ENCODE peak calls at places on chromosomes 12 and 14, in five cellular contexts. One of them, this sample, is unnamed.

GRCh38 chr12:124654666-124655316 is 87.4 kb upstream of the NCOR2 start:
- ATAC-seq in CD4-positive, CD25-positive, alpha-beta regulatory T cell: no peak
- ATAC-seq in lower lobe of right lung: peak; percentile 76
- ATAC-seq in body of pancreas: peak; percentile 67
- ATAC-seq in CD8-positive, alpha-beta T cell: no peak
- ATAC-seq in this sample: peak; percentile 32

GRCh38 chr12:44827832-44828438 is 48.2 kb downstream of the NELL2 start:
- ATAC-seq in CD4-positive, CD25-positive, alpha-beta regulatory T cell: peak; percentile 56
- ATAC-seq in lower lobe of right lung: no peak
- ATAC-seq in body of pancreas: no peak
- ATAC-seq in CD8-positive, alpha-beta T cell: peak; percentile 86
- ATAC-seq in this sample: no peak

GRCh38 chr14:30387856-30388255 is 171.1 kb upstream of the G2E3 start:
- ATAC-seq in CD4-positive, CD25-positive, alpha-beta regulatory T cell: no peak
- ATAC-seq in lower lobe of right lung: no peak
- ATAC-seq in body of pancreas: no peak
- ATAC-seq in CD8-positive, alpha-beta T cell: no peak
- ATAC-seq in this sample: no peak

GRCh38 chr14:106493962-106494823 is 967.8 kb downstream of the TMEM121 start:
- ATAC-seq in CD4-positive, CD25-positive, alpha-beta regulatory T cell: no peak
- ATAC-seq in lower lobe of right lung: no peak
- ATAC-seq in body of pancreas: no peak
- ATAC-seq in CD8-positive, alpha-beta T cell: no peak
- ATAC-seq in this sample: no peak

GRCh38 chr14:63924375-63924774 is 71.6 kb downstream of the SYNE2 start:
- ATAC-seq in CD4-positive, CD25-positive, alpha-beta regulatory T cell: no peak
- ATAC-seq in lower lobe of right lung: no peak
- ATAC-seq in body of pancreas: no peak
- ATAC-seq in CD8-positive, alpha-beta T cell: no peak
- ATAC-seq in this sample: no peak

GRCh38 chr12:24728366-24728765 is 220.5 kb downstream of the BCAT1 start:
- ATAC-seq in CD4-positive, CD25-positive, alpha-beta regulatory T cell: no peak
- ATAC-seq in lower lobe of right lung: peak; percentile 77
- ATAC-seq in body of pancreas: no peak
- ATAC-seq in CD8-positive, alpha-beta T cell: no peak
- ATAC-seq in this sample: no peak

GRCh38 chr12:104046306-104046705 is 3.7 kb downstream of the GLT8D2 start:
- ATAC-seq in CD4-positive, CD25-positive, alpha-beta regulatory T cell: no peak
- ATAC-seq in lower lobe of right lung: no peak
- ATAC-seq in body of pancreas: no peak
- ATAC-seq in CD8-positive, alpha-beta T cell: no peak
- ATAC-seq in this sample: no peak

GRCh38 chr12:93777249-93777648 is 100.1 kb downstream of the CRADD start:
- ATAC-seq in CD4-positive, CD25-positive, alpha-beta regulatory T cell: no peak
- ATAC-seq in lower lobe of right lung: peak; percentile 50
- ATAC-seq in body of pancreas: peak; percentile 47
- ATAC-seq in CD8-positive, alpha-beta T cell: no peak
- ATAC-seq in this sample: peak; percentile 60

GRCh38 chr12:130127909-130128763 is 34.1 kb upstream of the FZD10 start:
- ATAC-seq in CD4-positive, CD25-positive, alpha-beta regulatory T cell: no peak
- ATAC-seq in lower lobe of right lung: peak; percentile 57
- ATAC-seq in body of pancreas: peak; percentile 62
- ATAC-seq in CD8-positive, alpha-beta T cell: no peak
- ATAC-seq in this sample: peak; percentile 67

GRCh38 chr14:84533181-84533580 is 996.8 kb upstream of the FLRT2 start:
- ATAC-seq in CD4-positive, CD25-positive, alpha-beta regulatory T cell: no peak
- ATAC-seq in lower lobe of right lung: no peak
- ATAC-seq in body of pancreas: no peak
- ATAC-seq in CD8-positive, alpha-beta T cell: no peak
- ATAC-seq in this sample: no peak

GRCh38 chr12:106342397-106343212 is 14.9 kb upstream of the POLR3B start:
- ATAC-seq in CD4-positive, CD25-positive, alpha-beta regulatory T cell: no peak
- ATAC-seq in lower lobe of right lung: peak; percentile 91
- ATAC-seq in body of pancreas: peak; percentile 79
- ATAC-seq in CD8-positive, alpha-beta T cell: no peak
- ATAC-seq in this sample: peak; percentile 96

GRCh38 chr12:65318186-65318685 is 39.8 kb downstream of the MSRB3 start:
- ATAC-seq in CD4-positive, CD25-positive, alpha-beta regulatory T cell: no peak
- ATAC-seq in lower lobe of right lung: no peak
- ATAC-seq in body of pancreas: no peak
- ATAC-seq in CD8-positive, alpha-beta T cell: no peak
- ATAC-seq in this sample: no peak

GRCh38 chr12:105933671-105934665 is 204.8 kb downstream of the NUAK1 start:
- ATAC-seq in CD4-positive, CD25-positive, alpha-beta regulatory T cell: no peak
- ATAC-seq in lower lobe of right lung: peak; percentile 21
- ATAC-seq in body of pancreas: peak; percentile 33
- ATAC-seq in CD8-positive, alpha-beta T cell: no peak
- ATAC-seq in this sample: peak; percentile 82

GRCh38 chr12:6960291-6961277 is 9.4 kb downstream of the PTPN6 start:
- ATAC-seq in CD4-positive, CD25-positive, alpha-beta regulatory T cell: no peak
- ATAC-seq in lower lobe of right lung: no peak
- ATAC-seq in body of pancreas: no peak
- ATAC-seq in CD8-positive, alpha-beta T cell: no peak
- ATAC-seq in this sample: no peak

GRCh38 chr14:91299483-91300115 is 55.1 kb upstream of the GPR68 start:
- ATAC-seq in CD4-positive, CD25-positive, alpha-beta regulatory T cell: no peak
- ATAC-seq in lower lobe of right lung: no peak
- ATAC-seq in body of pancreas: no peak
- ATAC-seq in CD8-positive, alpha-beta T cell: peak; percentile 38
- ATAC-seq in this sample: no peak
- H3K27me3 ChIP-seq in CD4-positive, CD25-positive, alpha-beta regulatory T cell: no peaks in the 10 kb centered on the region
- H3K27me3 ChIP-seq in lower lobe of right lung: no peaks in the 10 kb centered on the region
- H3K27me3 ChIP-seq in body of pancreas: no peaks in the 10 kb centered on the region
- H3K27me3 ChIP-seq in CD8-positive, alpha-beta T cell: no peaks in the 10 kb centered on the region
- H3K27me3 ChIP-seq in this sample: no peaks in the 10 kb centered on the region

GRCh38 chr14:99512571-99513182 is 31.5 kb downstream of the CCNK start:
- ATAC-seq in CD4-positive, CD25-positive, alpha-beta regulatory T cell: no peak
- ATAC-seq in lower lobe of right lung: no peak
- ATAC-seq in body of pancreas: no peak
- ATAC-seq in CD8-positive, alpha-beta T cell: no peak
- ATAC-seq in this sample: no peak

GRCh38 chr14:99510556-99511139 is 29.4 kb downstream of the CCNK start:
- ATAC-seq in CD4-positive, CD25-positive, alpha-beta regulatory T cell: no peak
- ATAC-seq in lower lobe of right lung: no peak
- ATAC-seq in body of pancreas: no peak
- ATAC-seq in CD8-positive, alpha-beta T cell: no peak
- ATAC-seq in this sample: no peak

GRCh38 chr14:99512110-99512449 is 30.9 kb downstream of the CCNK start:
- ATAC-seq in CD4-positive, CD25-positive, alpha-beta regulatory T cell: no peak
- ATAC-seq in lower lobe of right lung: no peak
- ATAC-seq in body of pancreas: no peak
- ATAC-seq in CD8-positive, alpha-beta T cell: no peak
- ATAC-seq in this sample: no peak

GRCh38 chr14:99509871-99510555 is 28.8 kb downstream of the CCNK start:
- ATAC-seq in CD4-positive, CD25-positive, alpha-beta regulatory T cell: no peak
- ATAC-seq in lower lobe of right lung: no peak
- ATAC-seq in body of pancreas: no peak
- ATAC-seq in CD8-positive, alpha-beta T cell: no peak
- ATAC-seq in this sample: no peak

DNA sequence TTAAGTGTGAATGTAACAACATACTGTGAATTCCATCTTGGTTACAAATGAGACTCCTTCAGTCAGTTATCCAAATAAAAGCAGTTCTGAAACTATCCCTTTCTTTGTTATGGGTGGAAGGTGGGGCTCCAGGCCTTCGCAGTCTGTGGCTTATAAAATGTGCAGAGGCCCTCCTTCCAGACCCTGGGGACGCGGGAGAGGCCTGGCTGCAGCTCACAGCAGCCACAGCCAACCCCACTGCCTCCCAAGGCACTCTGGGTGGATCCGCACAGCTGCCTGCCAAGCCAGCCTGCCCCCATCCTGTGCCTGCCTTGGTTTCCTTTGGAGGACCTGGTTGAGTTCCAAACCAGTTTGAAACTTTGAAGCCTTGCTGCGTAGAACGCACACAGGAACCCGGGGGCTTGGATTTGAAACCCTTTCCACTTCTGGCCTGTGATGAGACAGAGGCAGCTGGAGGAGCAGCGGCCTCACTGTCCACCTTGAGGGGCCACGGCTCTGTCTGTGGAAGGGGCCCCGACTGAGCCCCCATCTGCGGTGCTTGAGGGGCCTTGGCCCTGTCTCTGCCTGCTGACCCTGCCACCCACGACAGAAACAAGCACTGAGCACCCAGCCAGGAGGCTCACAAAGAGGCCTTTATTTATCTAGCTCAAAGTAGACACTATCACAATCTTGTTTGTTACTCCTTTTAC is 30.4 kb downstream of the CCNK start:
- ATAC-seq in CD4-positive, CD25-positive, alpha-beta regulatory T cell: no peak
- ATAC-seq in lower lobe of right lung: peak; percentile 37
- ATAC-seq in body of pancreas: no peak
- ATAC-seq in CD8-positive, alpha-beta T cell: no peak
- ATAC-seq in this sample: peak; percentile 61
- H3K27ac ChIP-seq in CD4-positive, CD25-positive, alpha-beta regulatory T cell: no peak overlapping the region
- H3K27ac ChIP-seq in lower lobe of right lung: peak overlapping the region; percentile 36
- H3K27ac ChIP-seq in body of pancreas: no peak overlapping the region
- H3K27ac ChIP-seq in CD8-positive, alpha-beta T cell: no peak overlapping the region
- H3K27ac ChIP-seq in this sample: peak overlapping the region; percentile 80

DNA sequence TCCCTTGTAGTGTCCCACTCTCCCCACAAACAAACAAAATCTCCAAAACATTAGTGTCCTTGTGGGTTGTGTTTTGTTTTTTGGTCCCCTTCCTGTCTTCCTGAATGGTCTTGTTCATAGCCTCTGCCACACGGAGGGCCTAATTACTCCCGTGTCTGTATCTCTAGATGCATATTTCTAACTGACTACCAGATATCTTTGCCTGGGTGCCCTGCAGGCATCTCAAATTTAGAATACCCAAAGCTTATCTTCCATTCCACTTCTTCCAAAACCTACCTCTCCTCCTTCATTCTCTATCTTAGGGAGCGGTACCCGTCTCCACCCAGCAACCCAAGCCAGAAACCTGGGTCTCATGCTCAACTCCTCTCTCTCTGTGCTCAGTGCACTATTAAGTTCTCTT is 10.9 kb upstream of the METAP2 start:
- ATAC-seq in CD4-positive, CD25-positive, alpha-beta regulatory T cell: no peak
- ATAC-seq in lower lobe of right lung: no peak
- ATAC-seq in body of pancreas: no peak
- ATAC-seq in CD8-positive, alpha-beta T cell: no peak
- ATAC-seq in this sample: no peak
- H3K4me3 ChIP-seq in CD4-positive, CD25-positive, alpha-beta regulatory T cell: no peak overlapping the region
- H3K4me3 ChIP-seq in lower lobe of right lung: no peak overlapping the region
- H3K4me3 ChIP-seq in body of pancreas: no peak overlapping the region
- H3K4me3 ChIP-seq in CD8-positive, alpha-beta T cell: no peak overlapping the region
- H3K4me3 ChIP-seq in this sample: no peak overlapping the region

GRCh38 chr14:24368215-24368561 is 204 bp downstream of the NFATC4 start:
- ATAC-seq in CD4-positive, CD25-positive, alpha-beta regulatory T cell: no peak
- ATAC-seq in lower lobe of right lung: no peak
- ATAC-seq in body of pancreas: no peak
- ATAC-seq in CD8-positive, alpha-beta T cell: no peak
- ATAC-seq in this sample: no peak

GRCh38 chr14:24369907-24370687 is 2.1 kb downstream of the NFATC4 start:
- ATAC-seq in CD4-positive, CD25-positive, alpha-beta regulatory T cell: no peak
- ATAC-seq in lower lobe of right lung: no peak
- ATAC-seq in body of pancreas: no peak
- ATAC-seq in CD8-positive, alpha-beta T cell: no peak
- ATAC-seq in this sample: no peak

GRCh38 chr14:24369463-24369862 is 1.5 kb downstream of the NFATC4 start:
- ATAC-seq in CD4-positive, CD25-positive, alpha-beta regulatory T cell: no peak
- ATAC-seq in lower lobe of right lung: no peak
- ATAC-seq in body of pancreas: no peak
- ATAC-seq in CD8-positive, alpha-beta T cell: no peak
- ATAC-seq in this sample: no peak

GRCh38 chr14:24367506-24368214 is at the start of gene NFATC4:
- ATAC-seq in CD4-positive, CD25-positive, alpha-beta regulatory T cell: no peak
- ATAC-seq in lower lobe of right lung: peak; percentile 23
- ATAC-seq in body of pancreas: peak; percentile 5
- ATAC-seq in CD8-positive, alpha-beta T cell: no peak
- ATAC-seq in this sample: peak; percentile 57

DNA sequence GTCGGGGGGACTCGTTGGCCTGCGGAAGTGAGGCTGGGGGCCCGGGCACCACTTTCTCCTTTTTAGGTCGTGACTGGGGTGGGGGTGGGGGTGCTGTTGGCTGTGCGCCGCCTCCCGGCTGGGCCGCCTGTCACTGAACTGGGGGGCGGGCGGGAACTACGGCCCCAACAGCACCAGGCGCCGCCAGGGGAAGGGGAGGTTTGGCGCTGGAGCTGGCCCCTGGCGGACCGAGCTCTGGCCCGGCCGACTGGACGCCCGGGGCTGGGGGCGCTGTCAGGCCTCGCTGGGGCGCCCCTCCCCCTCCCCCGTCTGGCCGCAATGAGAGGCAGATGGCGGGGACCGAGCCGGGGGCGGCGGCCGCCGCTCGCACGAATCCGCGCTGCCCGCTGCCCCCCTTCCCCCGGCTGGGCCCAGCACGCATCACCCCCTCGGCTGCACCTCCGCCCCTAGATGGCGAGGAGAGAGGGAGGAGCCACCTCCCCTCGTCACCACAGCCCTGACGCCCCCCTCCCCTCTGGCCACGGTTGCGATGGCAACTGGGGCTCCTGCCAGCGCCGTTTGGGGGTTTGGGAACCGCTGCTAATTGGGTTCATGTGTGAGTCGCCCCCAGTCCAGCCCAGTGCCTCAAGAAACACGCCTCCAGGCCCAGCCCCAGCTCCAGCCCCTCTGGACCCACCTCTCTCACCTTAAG is 723 bp downstream of the NFATC4 start:
- ATAC-seq in CD4-positive, CD25-positive, alpha-beta regulatory T cell: no peak
- ATAC-seq in lower lobe of right lung: no peak
- ATAC-seq in body of pancreas: no peak
- ATAC-seq in CD8-positive, alpha-beta T cell: peak; percentile 52
- ATAC-seq in this sample: no peak
- H3K27me3 ChIP-seq in CD4-positive, CD25-positive, alpha-beta regulatory T cell: peaks cover 24% of the 10 kb centered on the region
- H3K27me3 ChIP-seq in lower lobe of right lung: peaks cover 17% of the 10 kb centered on the region
- H3K27me3 ChIP-seq in body of pancreas: no peaks in the 10 kb centered on the region
- H3K27me3 ChIP-seq in CD8-positive, alpha-beta T cell: peaks cover 40% of the 10 kb centered on the region
- H3K27me3 ChIP-seq in this sample: no peaks in the 10 kb centered on the region

GRCh38 chr14:32508281-32508680 is 179.2 kb downstream of the AKAP6 start:
- ATAC-seq in CD4-positive, CD25-positive, alpha-beta regulatory T cell: no peak
- ATAC-seq in lower lobe of right lung: no peak
- ATAC-seq in body of pancreas: no peak
- ATAC-seq in CD8-positive, alpha-beta T cell: no peak
- ATAC-seq in this sample: no peak
- H3K27ac ChIP-seq in CD4-positive, CD25-positive, alpha-beta regulatory T cell: no peak overlapping the region
- H3K27ac ChIP-seq in lower lobe of right lung: no peak overlapping the region
- H3K27ac ChIP-seq in body of pancreas: no peak overlapping the region
- H3K27ac ChIP-seq in CD8-positive, alpha-beta T cell: no peak overlapping the region
- H3K27ac ChIP-seq in this sample: peak overlapping the region; percentile 86